ENCODE peak calls at places on chromosomes 4 and X, in ten cellular contexts. F is spleen; C is small intestine; H is effector memory CD4-positive, alpha-beta T cell; W is GM23338; Y is neuronal stem cell; I is HCT116; Q is ovary; A is left ventricle myocardium inferior; B is brain microvascular endothelial cell. Z is an unnamed sample. For H3K27me3, the result is how much of the 10 kb centered on the place peaks cover.

GRCh38 chr4:16544251-16544721 is 318.0 kb upstream of the TAPT1 start:
- DNase-seq in I (no peak), W (no peak), Q (no peak), F (no peak), A (peak), C (no peak), H (no peak), Y (no peak), B (no peak), Z (no peak)

GRCh38 chrX:71366674-71367256 is 608 bp downstream of the TAF1 start:
- DNase-seq in B (peak), Q (peak), Y (no peak), C (peak), A (peak), W (peak), I (no peak), F (peak), H (peak), Z (no peak)

GRCh38 chr4:128848461-128848860 is 39.0 kb downstream of the JADE1 start:
- DNase-seq in B (no peak), F (no peak), H (no peak), I (no peak), W (no peak), A (no peak), Y (no peak), Q (no peak), C (no peak), Z (no peak)

GRCh38 chr4:8468746-8469535 is 28.4 kb downstream of the TRMT44 start:
- DNase-seq in F (peak), B (peak), I (peak), A (peak), Y (peak), C (peak), H (peak), Q (peak), W (peak), Z (no peak)

GRCh38 chrX:10579018-10579752 is 41.2 kb downstream of the MID1 start:
- DNase-seq in H (no peak), W (no peak), C (peak), Y (no peak), I (peak), Q (no peak), B (peak), F (no peak), A (no peak), Z (no peak)

GRCh38 chrX:103215768-103216085 is 819 bp downstream of the BEX4 start:
- DNase-seq in H (no peak), Y (peak), C (no peak), B (no peak), I (no peak), A (no peak), W (no peak), F (no peak), Q (no peak), Z (no peak)

GRCh38 chr4:7744131-7744804 is 195.4 kb downstream of the AFAP1 start:
- DNase-seq in B (no peak), Q (no peak), H (no peak), W (no peak), F (no peak), A (no peak), Y (no peak), C (no peak), I (no peak), Z (no peak)

GRCh38 chr4:183430317-183430986 is 14.0 kb upstream of the CDKN2AIP start:
- DNase-seq in Y (no peak), F (peak), H (no peak), Q (no peak), C (peak), A (no peak), B (no peak), W (peak), I (no peak), Z (no peak)

GRCh38 chr4:52750819-52751348 is 341 bp downstream of the ERVMER34-1 start:
- DNase-seq in Q (peak), C (peak), A (no peak), B (no peak), H (no peak), F (peak), Y (no peak), W (peak), I (peak), Z (no peak)

GRCh38 chr4:13849778-13850177 is 222.3 kb upstream of the BOD1L1 start:
- DNase-seq in A (no peak), C (no peak), I (no peak), W (no peak), H (no peak), Q (no peak), B (no peak), Y (no peak), F (no peak), Z (no peak)

GRCh38 chr4:83851261-83852084 is 315.6 kb downstream of the GPAT3 start:
- DNase-seq in W (peak), A (no peak), I (peak), Y (no peak), H (no peak), C (no peak), B (peak), Q (no peak), F (no peak), Z (no peak)

GRCh38 chr4:140790765-140791164 is 34.6 kb upstream of the TBC1D9 start:
- DNase-seq in Y (no peak), H (no peak), B (no peak), I (no peak), W (no peak), C (no peak), A (peak), F (peak), Q (no peak), Z (peak)

GRCh38 chr4:35541146-35541887 is 703.0 kb downstream of the ARAP2 start:
- DNase-seq in Q (no peak), F (peak), H (no peak), C (no peak), W (no peak), Y (no peak), I (no peak), B (no peak), A (no peak), Z (no peak)

GRCh38 chrX:107721318-107721717 is 54.3 kb downstream of the TSC22D3 start:
- DNase-seq in C (no peak), A (no peak), W (no peak), Y (no peak), H (no peak), F (peak), I (no peak), B (no peak), Q (no peak), Z (no peak)

GRCh38 chr4:78645853-78646757 is 94.5 kb downstream of the ANXA3 start:
- DNase-seq in Y (no peak), W (no peak), I (no peak), B (peak), H (no peak), A (peak), F (no peak), C (peak), Q (peak), Z (peak)

GRCh38 chr4:82099863-82100579 is 273.8 kb downstream of the HNRNPD start:
- DNase-seq in F (no peak), B (no peak), A (no peak), Y (no peak), H (no peak), C (no peak), I (no peak), W (no peak), Q (no peak), Z (no peak)

GRCh38 chr4:157389751-157390150 is 169.2 kb downstream of the GRIA2 start:
- DNase-seq in B (no peak), H (no peak), I (no peak), C (no peak), F (no peak), W (no peak), A (no peak), Q (no peak), Y (no peak), Z (no peak)

GRCh38 chr4:48902266-48902665 is 4.3 kb downstream of the OCIAD2 start:
- DNase-seq in A (no peak), I (no peak), H (no peak), C (peak), Y (no peak), Q (no peak), B (peak), W (no peak), F (no peak), Z (no peak)

GRCh38 chr4:1413221-1413663 is 7.0 kb upstream of the NKX1-1 start:
- DNase-seq in C (no peak), B (no peak), A (no peak), I (no peak), H (no peak), Q (no peak), F (no peak), Y (no peak), W (no peak), Z (no peak)

GRCh38 chr4:70793626-70794025 is 46.1 kb downstream of the GRSF1 start:
- DNase-seq in I (no peak), F (no peak), W (no peak), H (no peak), C (no peak), Y (no peak), Q (no peak), A (no peak), B (no peak), Z (no peak)

GRCh38 chrX:36019164-36019563 is 99.6 kb downstream of the CFAP47 start:
- DNase-seq in Y (no peak), I (no peak), C (peak), W (peak), Q (no peak), B (no peak), A (no peak), H (no peak), F (no peak), Z (no peak)

GRCh38 chrX:3370656-3371055 is 24.2 kb upstream of the MXRA5 start:
- DNase-seq in F (no peak), H (no peak), I (no peak), Y (no peak), Q (no peak), A (no peak), B (no peak), C (no peak), W (no peak), Z (no peak)

GRCh38 chr4:108531461-108531860 is 88.9 kb upstream of the RPL34 start:
- DNase-seq in W (no peak), C (no peak), B (no peak), I (no peak), F (no peak), Q (no peak), H (no peak), Y (no peak), A (no peak), Z (no peak)
- H3K27me3 ChIP-seq in W (under half), C (under half), B (under half), I (under half), F (under half), Q (under half), H (under half), Y (under half), A (under half), Z (under half)

GRCh38 chr4:72489267-72489666 is 79.8 kb downstream of the ADAMTS3 start:
- DNase-seq in F (no peak), H (no peak), I (no peak), Y (no peak), C (no peak), Q (no peak), B (peak), A (no peak), W (no peak), Z (no peak)
- H3K4me3 ChIP-seq in F (no peak), H (no peak), I (no peak), Y (no peak), C (no peak), Q (no peak), B (no peak), A (no peak), W (no peak), Z (no peak)

DNA sequence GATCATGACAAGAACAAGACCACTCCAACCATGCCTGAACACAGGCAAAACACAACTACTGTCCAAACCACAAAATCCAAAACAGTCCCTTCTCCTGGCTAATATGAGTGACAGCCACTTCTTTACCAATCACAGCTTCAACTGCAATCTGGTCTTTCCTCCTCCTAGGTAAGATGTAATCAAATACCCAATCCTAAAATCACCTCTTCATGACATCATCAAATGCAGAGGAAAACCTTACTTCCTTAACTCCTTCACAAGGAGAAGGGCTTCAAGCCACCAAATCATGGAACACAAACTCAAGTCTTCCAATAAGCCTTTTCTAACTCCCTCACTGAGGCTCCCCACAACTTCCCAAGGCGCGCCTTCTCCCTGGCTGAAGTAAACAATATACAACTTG is 4.4 kb upstream of the MSL3 start:
- DNase-seq in B (no peak), Q (no peak), Y (no peak), I (no peak), H (no peak), C (no peak), W (no peak), F (no peak), A (no peak), Z (no peak)
- H3K27me3 ChIP-seq in B (under half), Q (under half), Y (under half), I (under half), H (under half), C (under half), W (under half), F (under half), A (under half), Z (under half)

DNA sequence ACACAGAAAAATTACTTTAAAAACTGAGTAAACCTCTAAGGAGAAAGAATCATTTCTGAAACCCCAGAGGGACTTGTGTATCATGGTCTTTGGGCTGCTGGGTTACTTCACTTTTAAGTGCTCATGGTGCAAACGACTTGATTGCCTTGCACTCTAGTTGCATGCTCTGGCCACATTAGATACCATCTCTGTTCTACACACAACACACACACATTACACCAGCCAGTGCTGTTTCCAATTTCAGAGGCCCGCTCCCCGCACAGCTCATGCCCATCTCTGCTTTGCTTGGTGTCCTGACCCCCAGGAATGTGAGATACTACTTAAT is 2.1 kb downstream of the PPP3CA start:
- DNase-seq in I (no peak), C (peak), W (no peak), Y (no peak), Q (no peak), F (no peak), B (peak), A (no peak), H (no peak), Z (no peak)
- H3K4me3 ChIP-seq in I (peak), C (peak), W (peak), Y (peak), Q (peak), F (peak), B (peak), A (peak), H (peak), Z (peak)

GRCh38 chr4:150381671-150382427 is 200.1 kb upstream of the MAB21L2 start:
- DNase-seq in C (no peak), W (peak), Q (no peak), Y (no peak), H (no peak), B (peak), F (no peak), A (no peak), I (no peak), Z (no peak)
- H3K27me3 ChIP-seq in C (under half), W (under half), Q (under half), Y (under half), H (under half), B (under half), F (under half), A (under half), I (under half), Z (under half)

GRCh38 chr4:154491731-154492249 is at the start of gene DCHS2:
- DNase-seq in I (no peak), Y (peak), A (peak), B (no peak), H (no peak), F (peak), C (peak), W (peak), Q (peak), Z (no peak)
- H3K4me3 ChIP-seq in I (no peak), Y (peak), A (peak), B (peak), H (peak), F (peak), C (no peak), W (peak), Q (peak), Z (peak)

DNA sequence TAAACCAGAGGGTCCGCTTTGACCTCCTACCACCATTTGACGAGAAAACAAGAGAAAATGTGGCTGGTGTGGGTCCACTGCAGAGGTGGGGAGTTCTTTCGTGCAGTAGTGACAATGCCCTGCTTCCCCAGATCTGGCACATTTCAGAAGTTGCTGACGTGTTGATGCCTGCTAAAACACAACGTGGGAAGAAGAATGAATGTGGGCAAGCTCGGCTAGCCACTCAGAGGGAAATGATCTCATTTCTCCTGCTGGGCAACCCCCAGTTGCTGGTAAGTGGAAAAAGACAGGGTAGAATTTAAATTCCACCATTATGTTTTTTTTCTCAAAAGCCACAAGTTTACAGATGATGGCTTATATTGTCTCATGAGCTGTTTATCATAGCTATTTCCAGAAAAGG is 77.9 kb downstream of the LUZP4 start:
- DNase-seq in C (no peak), Y (no peak), F (no peak), W (no peak), I (no peak), H (no peak), B (peak), Q (no peak), A (no peak), Z (no peak)
- H3K27me3 ChIP-seq in C (under half), Y (under half), F (under half), W (under half), I (under half), H (under half), B (under half), Q (under half), A (under half), Z (under half)

DNA sequence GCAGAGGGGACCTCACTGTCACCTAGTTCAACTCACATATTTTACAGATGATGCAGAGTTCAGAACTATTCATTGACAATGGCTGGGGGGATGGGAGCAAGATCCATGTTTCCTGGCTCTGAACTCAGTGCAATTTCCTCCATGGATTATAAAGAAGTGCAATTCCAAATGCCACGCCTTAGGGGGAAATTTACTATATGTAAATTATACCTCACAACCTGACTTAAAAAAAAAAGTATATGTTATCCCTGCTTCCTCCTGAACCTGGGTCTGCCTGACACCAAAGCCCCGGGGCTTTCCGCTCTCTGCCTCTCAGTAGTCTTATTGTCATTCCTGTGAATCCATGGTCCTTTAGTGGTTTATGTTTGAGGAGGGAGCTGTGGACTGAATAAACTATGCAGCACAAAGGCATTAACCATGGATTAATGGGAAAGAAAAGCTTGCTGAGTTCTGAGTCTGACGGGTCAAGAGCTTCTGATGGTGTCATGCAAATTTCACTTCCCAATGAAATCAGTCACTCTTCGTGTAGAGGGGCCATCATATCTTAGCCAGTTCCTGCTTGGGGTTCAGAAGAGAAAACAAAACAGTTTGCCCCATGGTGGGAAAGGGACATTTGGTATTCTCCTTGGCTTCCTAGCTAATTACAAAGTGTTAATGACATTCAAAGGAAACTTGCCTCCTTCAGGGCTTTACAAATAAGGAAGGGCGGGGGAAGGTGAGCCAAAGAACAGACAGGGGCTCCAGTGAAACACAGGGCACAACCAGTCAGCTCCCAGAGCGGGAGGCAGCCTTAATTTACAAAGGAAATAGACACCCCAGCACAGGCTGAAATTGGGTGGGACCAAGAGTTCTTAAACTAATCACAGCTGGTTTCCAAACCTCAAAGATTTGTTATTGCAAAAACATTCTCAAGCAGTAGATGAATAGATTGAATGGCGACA is 14.3 kb downstream of the FAM9C start:
- DNase-seq in I (no peak), B (no peak), Q (no peak), A (no peak), F (no peak), Y (no peak), H (no peak), W (peak), C (peak), Z (no peak)
- H3K4me3 ChIP-seq in I (peak), B (no peak), Q (no peak), A (no peak), F (no peak), Y (no peak), H (no peak), W (peak), C (no peak), Z (no peak)

GRCh38 chr4:3877236-3877635 is 111.1 kb downstream of the ADRA2C start:
- DNase-seq in W (no peak), B (peak), A (no peak), F (no peak), Q (no peak), Y (no peak), C (no peak), H (no peak), I (no peak), Z (no peak)

GRCh38 chr4:3874525-3875110 is 108.4 kb downstream of the ADRA2C start:
- DNase-seq in I (no peak), H (no peak), Y (no peak), W (no peak), A (peak), Q (no peak), F (no peak), C (no peak), B (no peak), Z (no peak)

GRCh38 chr4:3877868-3878267 is 111.7 kb downstream of the ADRA2C start:
- DNase-seq in H (no peak), Q (no peak), I (no peak), C (no peak), F (no peak), W (no peak), A (no peak), B (no peak), Y (no peak), Z (no peak)

GRCh38 chr4:3873446-3874415 is 107.5 kb downstream of the ADRA2C start:
- DNase-seq in C (no peak), Y (no peak), W (peak), Q (no peak), F (no peak), H (no peak), I (no peak), A (peak), B (no peak), Z (no peak)

GRCh38 chr4:3875466-3875865 is 109.3 kb downstream of the ADRA2C start:
- DNase-seq in C (no peak), H (no peak), F (no peak), W (no peak), B (no peak), A (no peak), I (no peak), Q (no peak), Y (no peak), Z (no peak)
- H3K27me3 ChIP-seq in C (under half), H (under half), F (half or more), W (half or more), B (half or more), A (half or more), I (under half), Q (under half), Y (under half), Z (half or more)

Z was measured in gastrocnemius medialis.